ENCODE peak calls at places on chromosomes 2 and 18, in eight cellular contexts. One of them, this sample, is unnamed.

GRCh38 chr2:158922610-158923009 is 45.8 kb upstream of the TANC1 start:
- DNase-seq in heart left ventricle: no peak
- DNase-seq in suprapubic skin: no peak
- DNase-seq in tibial nerve: no peak
- DNase-seq in A549: no peak
- DNase-seq in stomach: no peak
- DNase-seq in transverse colon: no peak
- DNase-seq in ovary: no peak
- DNase-seq in this sample: no peak

GRCh38 chr2:3196716-3197115 is 180.9 kb downstream of the EIPR1 start:
- DNase-seq in transverse colon: no peak
- DNase-seq in ovary: no peak
- DNase-seq in heart left ventricle: no peak
- DNase-seq in stomach: no peak
- DNase-seq in A549: no peak
- DNase-seq in tibial nerve: no peak
- DNase-seq in suprapubic skin: no peak
- DNase-seq in this sample: no peak

GRCh38 chr2:167794554-167795255 is 452.7 kb downstream of the STK39 start:
- DNase-seq in A549: no peak
- DNase-seq in suprapubic skin: no peak
- DNase-seq in ovary: no peak
- DNase-seq in transverse colon: no peak
- DNase-seq in tibial nerve: no peak
- DNase-seq in stomach: no peak
- DNase-seq in heart left ventricle: no peak
- DNase-seq in this sample: no peak

GRCh38 chr2:121694398-121695178 is 42.1 kb downstream of the NIFK start:
- DNase-seq in stomach: no peak
- DNase-seq in ovary: no peak
- DNase-seq in heart left ventricle: no peak
- DNase-seq in A549: no peak
- DNase-seq in tibial nerve: no peak
- DNase-seq in transverse colon: no peak
- DNase-seq in suprapubic skin: no peak
- DNase-seq in this sample: peak; percentile 36

GRCh38 chr2:67649331-67650071 is 252.4 kb downstream of the ETAA1 start:
- DNase-seq in suprapubic skin: no peak
- DNase-seq in tibial nerve: peak; percentile 77
- DNase-seq in A549: peak; percentile 21
- DNase-seq in ovary: peak; percentile 46
- DNase-seq in heart left ventricle: peak; percentile 63
- DNase-seq in transverse colon: no peak
- DNase-seq in stomach: no peak
- DNase-seq in this sample: no peak

GRCh38 chr2:207189040-207189439 is 23.3 kb upstream of the KLF7 start:
- DNase-seq in suprapubic skin: no peak
- DNase-seq in stomach: no peak
- DNase-seq in tibial nerve: no peak
- DNase-seq in ovary: no peak
- DNase-seq in heart left ventricle: no peak
- DNase-seq in A549: no peak
- DNase-seq in transverse colon: no peak
- DNase-seq in this sample: no peak

GRCh38 chr2:236998758-236999157 is 86.9 kb upstream of the COPS8 start:
- DNase-seq in stomach: no peak
- DNase-seq in ovary: no peak
- DNase-seq in tibial nerve: no peak
- DNase-seq in heart left ventricle: no peak
- DNase-seq in A549: peak; percentile 31
- DNase-seq in suprapubic skin: no peak
- DNase-seq in transverse colon: no peak
- DNase-seq in this sample: no peak

GRCh38 chr2:159410276-159410675 is 123.8 kb upstream of the WDSUB1 start:
- DNase-seq in A549: no peak
- DNase-seq in heart left ventricle: no peak
- DNase-seq in suprapubic skin: no peak
- DNase-seq in transverse colon: no peak
- DNase-seq in tibial nerve: no peak
- DNase-seq in stomach: no peak
- DNase-seq in ovary: no peak
- DNase-seq in this sample: no peak

GRCh38 chr18:63109789-63110188 is 209.8 kb downstream of the BCL2 start:
- DNase-seq in transverse colon: no peak
- DNase-seq in stomach: no peak
- DNase-seq in A549: no peak
- DNase-seq in tibial nerve: no peak
- DNase-seq in suprapubic skin: no peak
- DNase-seq in heart left ventricle: no peak
- DNase-seq in ovary: no peak
- DNase-seq in this sample: no peak

GRCh38 chr2:238915596-238915995 is 67.7 kb downstream of the TWIST2 start:
- DNase-seq in transverse colon: no peak
- DNase-seq in tibial nerve: no peak
- DNase-seq in A549: no peak
- DNase-seq in stomach: no peak
- DNase-seq in ovary: peak; percentile 12
- DNase-seq in heart left ventricle: no peak
- DNase-seq in suprapubic skin: peak; percentile 73
- DNase-seq in this sample: no peak

GRCh38 chr18:5463390-5463789 is 80.4 kb downstream of the EPB41L3 start:
- DNase-seq in ovary: peak; percentile 34
- DNase-seq in heart left ventricle: peak; percentile 80
- DNase-seq in tibial nerve: peak; percentile 89
- DNase-seq in stomach: no peak
- DNase-seq in transverse colon: peak; percentile 59
- DNase-seq in suprapubic skin: peak; percentile 81
- DNase-seq in A549: no peak
- DNase-seq in this sample: no peak

GRCh38 chr2:128026422-128027277 is 1.2 kb downstream of the SAP130 start:
- DNase-seq in stomach: no peak
- DNase-seq in suprapubic skin: peak; percentile 80
- DNase-seq in A549: no peak
- DNase-seq in transverse colon: no peak
- DNase-seq in tibial nerve: peak; percentile 12
- DNase-seq in heart left ventricle: no peak
- DNase-seq in ovary: no peak
- DNase-seq in this sample: no peak
- TF ChIP-seq POLR2A in stomach: no peak
- TF ChIP-seq POLR2A in suprapubic skin: no peak
- TF ChIP-seq POLR2A in A549: peak; percentile 15
- TF ChIP-seq POLR2A in transverse colon: no peak
- TF ChIP-seq POLR2A in tibial nerve: peak; percentile 60
- TF ChIP-seq POLR2A in heart left ventricle: peak; percentile 58
- TF ChIP-seq POLR2A in ovary: no peak
- TF ChIP-seq POLR2A in this sample: peak; percentile 43

DNA sequence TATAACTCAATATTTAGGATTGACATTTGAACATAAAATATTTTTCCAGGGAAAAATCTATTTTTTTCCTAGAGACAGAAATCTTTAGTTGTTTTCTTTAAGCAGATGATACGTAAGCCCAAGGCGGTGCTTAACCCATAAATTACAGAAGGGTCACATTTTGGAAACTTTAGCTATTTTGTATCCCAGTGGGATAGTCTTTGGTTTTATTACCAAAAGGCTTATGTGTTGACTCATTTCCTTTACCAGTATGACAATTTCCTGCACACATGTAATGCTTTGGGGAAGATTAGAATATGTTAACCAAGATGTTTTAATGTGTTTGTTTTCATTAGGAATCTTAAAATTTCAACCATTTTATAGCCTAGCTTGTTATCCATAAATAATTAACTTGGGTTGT is 24.8 kb downstream of the DYNC1I2 start:
- DNase-seq in suprapubic skin: no peak
- DNase-seq in stomach: no peak
- DNase-seq in ovary: no peak
- DNase-seq in tibial nerve: no peak
- DNase-seq in A549: no peak
- DNase-seq in transverse colon: no peak
- DNase-seq in heart left ventricle: no peak
- DNase-seq in this sample: no peak
- TF ChIP-seq POLR2A in suprapubic skin: no peak
- TF ChIP-seq POLR2A in stomach: no peak
- TF ChIP-seq POLR2A in ovary: no peak
- TF ChIP-seq POLR2A in tibial nerve: no peak
- TF ChIP-seq POLR2A in A549: no peak
- TF ChIP-seq POLR2A in transverse colon: no peak
- TF ChIP-seq POLR2A in heart left ventricle: no peak
- TF ChIP-seq POLR2A in this sample: no peak

GRCh38 chr2:54558188-54558975 is 102.3 kb downstream of the SPTBN1 start:
- DNase-seq in heart left ventricle: peak; percentile 49
- DNase-seq in transverse colon: peak; percentile 84
- DNase-seq in ovary: peak; percentile 41
- DNase-seq in tibial nerve: peak; percentile 45
- DNase-seq in suprapubic skin: no peak
- DNase-seq in A549: peak; percentile 78
- DNase-seq in stomach: peak; percentile 84
- DNase-seq in this sample: no peak
- TF ChIP-seq POLR2A in heart left ventricle: no peak
- TF ChIP-seq POLR2A in transverse colon: peak; percentile 86
- TF ChIP-seq POLR2A in ovary: no peak
- TF ChIP-seq POLR2A in tibial nerve: no peak
- TF ChIP-seq POLR2A in suprapubic skin: no peak
- TF ChIP-seq POLR2A in A549: peak; percentile 7
- TF ChIP-seq POLR2A in stomach: no peak
- TF ChIP-seq POLR2A in this sample: no peak

GRCh38 chr2:55419514-55420243 is at the start of gene CCDC88A:
- DNase-seq in stomach: peak; percentile 92
- DNase-seq in A549: peak; percentile 99
- DNase-seq in heart left ventricle: peak; percentile 98
- DNase-seq in tibial nerve: peak; percentile 90
- DNase-seq in suprapubic skin: peak; percentile 96
- DNase-seq in transverse colon: peak; percentile 93
- DNase-seq in ovary: peak; percentile 97
- DNase-seq in this sample: peak; percentile 77
- TF ChIP-seq POLR2A in stomach: no peak
- TF ChIP-seq POLR2A in A549: peak; percentile 94
- TF ChIP-seq POLR2A in heart left ventricle: peak; percentile 78
- TF ChIP-seq POLR2A in tibial nerve: peak; percentile 78
- TF ChIP-seq POLR2A in suprapubic skin: no peak
- TF ChIP-seq POLR2A in transverse colon: peak; percentile 77
- TF ChIP-seq POLR2A in ovary: peak; percentile 63
- TF ChIP-seq POLR2A in this sample: peak; percentile 85

GRCh38 chr2:226611196-226611943 is 188.2 kb downstream of the IRS1 start:
- DNase-seq in heart left ventricle: no peak
- DNase-seq in ovary: no peak
- DNase-seq in A549: peak; percentile 9
- DNase-seq in tibial nerve: no peak
- DNase-seq in transverse colon: no peak
- DNase-seq in suprapubic skin: no peak
- DNase-seq in stomach: no peak
- DNase-seq in this sample: no peak
- TF ChIP-seq POLR2A in heart left ventricle: no peak
- TF ChIP-seq POLR2A in ovary: no peak
- TF ChIP-seq POLR2A in A549: no peak
- TF ChIP-seq POLR2A in tibial nerve: no peak
- TF ChIP-seq POLR2A in transverse colon: no peak
- TF ChIP-seq POLR2A in suprapubic skin: no peak
- TF ChIP-seq POLR2A in stomach: no peak
- TF ChIP-seq POLR2A in this sample: no peak

DNA sequence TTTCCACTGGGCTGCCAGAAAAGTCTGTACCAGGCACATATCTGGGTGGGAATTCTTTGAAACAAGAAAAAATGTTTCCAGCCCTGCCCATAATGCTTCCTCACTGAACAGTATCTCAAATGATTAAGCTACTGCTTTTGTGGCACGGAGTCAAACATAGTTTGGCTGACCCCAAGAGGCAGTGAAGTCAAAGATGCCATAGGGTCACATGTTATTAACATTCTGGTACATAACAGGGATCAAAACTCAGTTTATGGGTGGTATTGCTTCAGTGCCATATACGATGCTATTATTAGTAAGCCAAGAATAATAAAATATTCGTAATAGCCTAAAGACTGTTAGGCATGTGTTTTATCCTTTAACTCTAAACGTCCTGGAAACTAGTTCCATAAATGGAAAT is 112.4 kb downstream of the FEZ2 start:
- DNase-seq in A549: peak; percentile 76
- DNase-seq in heart left ventricle: no peak
- DNase-seq in stomach: no peak
- DNase-seq in ovary: no peak
- DNase-seq in transverse colon: no peak
- DNase-seq in suprapubic skin: no peak
- DNase-seq in tibial nerve: peak; percentile 33
- DNase-seq in this sample: no peak
- TF ChIP-seq POLR2A in A549: no peak
- TF ChIP-seq POLR2A in heart left ventricle: no peak
- TF ChIP-seq POLR2A in stomach: no peak
- TF ChIP-seq POLR2A in ovary: no peak
- TF ChIP-seq POLR2A in transverse colon: no peak
- TF ChIP-seq POLR2A in suprapubic skin: no peak
- TF ChIP-seq POLR2A in tibial nerve: no peak
- TF ChIP-seq POLR2A in this sample: no peak

GRCh38 chr2:32274289-32274688 is 3.4 kb upstream of the YIPF4 start:
- DNase-seq in A549: no peak
- DNase-seq in tibial nerve: no peak
- DNase-seq in transverse colon: no peak
- DNase-seq in stomach: no peak
- DNase-seq in suprapubic skin: no peak
- DNase-seq in heart left ventricle: no peak
- DNase-seq in ovary: no peak
- DNase-seq in this sample: no peak

GRCh38 chr2:32277363-32277673 is 386 bp upstream of the YIPF4 start:
- DNase-seq in tibial nerve: no peak
- DNase-seq in suprapubic skin: no peak
- DNase-seq in heart left ventricle: no peak
- DNase-seq in ovary: no peak
- DNase-seq in transverse colon: no peak
- DNase-seq in A549: no peak
- DNase-seq in stomach: no peak
- DNase-seq in this sample: no peak

GRCh38 chr2:32272279-32272678 is 5.4 kb upstream of the YIPF4 start:
- DNase-seq in stomach: no peak
- DNase-seq in transverse colon: no peak
- DNase-seq in A549: no peak
- DNase-seq in tibial nerve: no peak
- DNase-seq in heart left ventricle: no peak
- DNase-seq in suprapubic skin: no peak
- DNase-seq in ovary: no peak
- DNase-seq in this sample: no peak

GRCh38 chr2:32278476-32278853 is 761 bp downstream of the YIPF4 start:
- DNase-seq in A549: no peak
- DNase-seq in stomach: no peak
- DNase-seq in ovary: no peak
- DNase-seq in transverse colon: no peak
- DNase-seq in tibial nerve: no peak
- DNase-seq in heart left ventricle: no peak
- DNase-seq in suprapubic skin: no peak
- DNase-seq in this sample: no peak

GRCh38 chr2:32277674-32278475 is at the start of gene YIPF4:
- DNase-seq in A549: peak; percentile 95
- DNase-seq in heart left ventricle: peak; percentile 87
- DNase-seq in ovary: peak; percentile 92
- DNase-seq in tibial nerve: peak; percentile 98
- DNase-seq in transverse colon: peak; percentile 90
- DNase-seq in stomach: peak; percentile 86
- DNase-seq in suprapubic skin: peak; percentile 94
- DNase-seq in this sample: peak; percentile 94
- TF ChIP-seq POLR2A in A549: peak; percentile 52
- TF ChIP-seq POLR2A in heart left ventricle: peak; percentile 75
- TF ChIP-seq POLR2A in ovary: peak; percentile 44
- TF ChIP-seq POLR2A in tibial nerve: peak; percentile 55
- TF ChIP-seq POLR2A in transverse colon: peak; percentile 46
- TF ChIP-seq POLR2A in stomach: no peak
- TF ChIP-seq POLR2A in suprapubic skin: no peak
- TF ChIP-seq POLR2A in this sample: peak; percentile 34

This sample was measured in H54.